ENCODE peak calls at places on chromosome 10, in five cellular contexts. One of them, this sample, is unnamed.

GRCh38 chr10:11573497-11573896 is 38.0 kb downstream of the USP6NL start:
- DNase-seq in kidney epithelial cell: no peak
- DNase-seq in fibroblast of lung: peak
- DNase-seq in CD8-positive, alpha-beta T cell: no peak
- DNase-seq in brain microvascular endothelial cell: peak
- DNase-seq in this sample: no peak

GRCh38 chr10:11697718-11698527 is 44.3 kb upstream of the ECHDC3 start:
- DNase-seq in CD8-positive, alpha-beta T cell: no peak
- DNase-seq in kidney epithelial cell: no peak
- DNase-seq in fibroblast of lung: no peak
- DNase-seq in brain microvascular endothelial cell: no peak
- DNase-seq in this sample: no peak

GRCh38 chr10:30538086-30538485 is 91.5 kb downstream of the LYZL2 start:
- DNase-seq in fibroblast of lung: peak
- DNase-seq in CD8-positive, alpha-beta T cell: no peak
- DNase-seq in brain microvascular endothelial cell: peak
- DNase-seq in kidney epithelial cell: no peak
- DNase-seq in this sample: no peak

GRCh38 chr10:14253711-14254110 is 77.0 kb downstream of the FRMD4A start:
- DNase-seq in brain microvascular endothelial cell: no peak
- DNase-seq in CD8-positive, alpha-beta T cell: no peak
- DNase-seq in kidney epithelial cell: no peak
- DNase-seq in fibroblast of lung: no peak
- DNase-seq in this sample: no peak

GRCh38 chr10:2619472-2619871 is 447.9 kb upstream of the PFKP start:
- DNase-seq in CD8-positive, alpha-beta T cell: no peak
- DNase-seq in brain microvascular endothelial cell: no peak
- DNase-seq in fibroblast of lung: no peak
- DNase-seq in kidney epithelial cell: no peak
- DNase-seq in this sample: no peak

GRCh38 chr10:57905866-57906265 is 361.8 kb downstream of the IPMK start:
- DNase-seq in brain microvascular endothelial cell: no peak
- DNase-seq in fibroblast of lung: no peak
- DNase-seq in kidney epithelial cell: no peak
- DNase-seq in CD8-positive, alpha-beta T cell: no peak
- DNase-seq in this sample: no peak

GRCh38 chr10:52757777-52758176 is 14.8 kb downstream of the MBL2 start:
- DNase-seq in kidney epithelial cell: no peak
- DNase-seq in fibroblast of lung: peak
- DNase-seq in CD8-positive, alpha-beta T cell: no peak
- DNase-seq in brain microvascular endothelial cell: peak
- DNase-seq in this sample: no peak

GRCh38 chr10:7409045-7409731 is 1.6 kb downstream of the SFMBT2 start:
- DNase-seq in kidney epithelial cell: no peak
- DNase-seq in CD8-positive, alpha-beta T cell: no peak
- DNase-seq in fibroblast of lung: peak
- DNase-seq in brain microvascular endothelial cell: no peak
- DNase-seq in this sample: no peak

GRCh38 chr10:121648493-121648892 is 50.2 kb upstream of the FGFR2 start:
- DNase-seq in brain microvascular endothelial cell: no peak
- DNase-seq in fibroblast of lung: no peak
- DNase-seq in kidney epithelial cell: no peak
- DNase-seq in CD8-positive, alpha-beta T cell: no peak
- DNase-seq in this sample: no peak

GRCh38 chr10:97022616-97023015 is 163.1 kb downstream of the SLIT1 start:
- DNase-seq in CD8-positive, alpha-beta T cell: no peak
- DNase-seq in brain microvascular endothelial cell: no peak
- DNase-seq in fibroblast of lung: no peak
- DNase-seq in kidney epithelial cell: no peak
- DNase-seq in this sample: no peak

GRCh38 chr10:122688293-122688989 is 11.2 kb downstream of the C10orf120 start:
- DNase-seq in CD8-positive, alpha-beta T cell: no peak
- DNase-seq in kidney epithelial cell: no peak
- DNase-seq in brain microvascular endothelial cell: peak
- DNase-seq in fibroblast of lung: no peak
- DNase-seq in this sample: no peak

GRCh38 chr10:33155720-33156638 is 178.5 kb downstream of the NRP1 start:
- DNase-seq in kidney epithelial cell: peak
- DNase-seq in brain microvascular endothelial cell: peak
- DNase-seq in fibroblast of lung: peak
- DNase-seq in CD8-positive, alpha-beta T cell: no peak
- DNase-seq in this sample: no peak

GRCh38 chr10:113108180-113108835 is 158.3 kb downstream of the TCF7L2 start:
- DNase-seq in fibroblast of lung: no peak
- DNase-seq in brain microvascular endothelial cell: no peak
- DNase-seq in CD8-positive, alpha-beta T cell: no peak
- DNase-seq in kidney epithelial cell: no peak
- DNase-seq in this sample: no peak

GRCh38 chr10:112649492-112650152 is 202.6 kb downstream of the VTI1A start:
- DNase-seq in kidney epithelial cell: no peak
- DNase-seq in fibroblast of lung: no peak
- DNase-seq in CD8-positive, alpha-beta T cell: no peak
- DNase-seq in brain microvascular endothelial cell: no peak
- DNase-seq in this sample: no peak

GRCh38 chr10:100562806-100563293 is 27.1 kb downstream of the HIF1AN start:
- DNase-seq in kidney epithelial cell: no peak
- DNase-seq in fibroblast of lung: peak
- DNase-seq in CD8-positive, alpha-beta T cell: no peak
- DNase-seq in brain microvascular endothelial cell: peak
- DNase-seq in this sample: no peak

GRCh38 chr10:59362184-59362966 is at the start of gene FAM13C:
- DNase-seq in fibroblast of lung: peak
- DNase-seq in brain microvascular endothelial cell: peak
- DNase-seq in CD8-positive, alpha-beta T cell: no peak
- DNase-seq in kidney epithelial cell: no peak
- DNase-seq in this sample: peak

GRCh38 chr10:49446031-49446430 is 50.1 kb upstream of the DRGX start:
- DNase-seq in kidney epithelial cell: no peak
- DNase-seq in CD8-positive, alpha-beta T cell: no peak
- DNase-seq in brain microvascular endothelial cell: peak
- DNase-seq in fibroblast of lung: no peak
- DNase-seq in this sample: no peak

GRCh38 chr10:21135396-21135973 is 238.4 kb upstream of the NEBL start:
- DNase-seq in kidney epithelial cell: no peak
- DNase-seq in fibroblast of lung: no peak
- DNase-seq in brain microvascular endothelial cell: no peak
- DNase-seq in CD8-positive, alpha-beta T cell: no peak
- DNase-seq in this sample: peak

GRCh38 chr10:70874061-70874460 is 14.3 kb downstream of the PCBD1 start:
- DNase-seq in CD8-positive, alpha-beta T cell: no peak
- DNase-seq in brain microvascular endothelial cell: no peak
- DNase-seq in fibroblast of lung: no peak
- DNase-seq in kidney epithelial cell: no peak
- DNase-seq in this sample: no peak

GRCh38 chr10:96387151-96387550 is 28.3 kb upstream of the OPALIN start:
- DNase-seq in CD8-positive, alpha-beta T cell: no peak
- DNase-seq in kidney epithelial cell: no peak
- DNase-seq in fibroblast of lung: no peak
- DNase-seq in brain microvascular endothelial cell: no peak
- DNase-seq in this sample: no peak

GRCh38 chr10:118974951-118975350 is 54.6 kb upstream of the NANOS1 start:
- DNase-seq in fibroblast of lung: no peak
- DNase-seq in brain microvascular endothelial cell: no peak
- DNase-seq in CD8-positive, alpha-beta T cell: no peak
- DNase-seq in kidney epithelial cell: no peak
- DNase-seq in this sample: no peak

GRCh38 chr10:67114945-67115344 is 189.1 kb downstream of the LRRTM3 start:
- DNase-seq in CD8-positive, alpha-beta T cell: no peak
- DNase-seq in kidney epithelial cell: peak
- DNase-seq in fibroblast of lung: no peak
- DNase-seq in brain microvascular endothelial cell: no peak
- DNase-seq in this sample: no peak

GRCh38 chr10:11533328-11533781 is 78.1 kb downstream of the USP6NL start:
- DNase-seq in kidney epithelial cell: no peak
- DNase-seq in brain microvascular endothelial cell: no peak
- DNase-seq in CD8-positive, alpha-beta T cell: no peak
- DNase-seq in fibroblast of lung: peak
- DNase-seq in this sample: no peak

DNA sequence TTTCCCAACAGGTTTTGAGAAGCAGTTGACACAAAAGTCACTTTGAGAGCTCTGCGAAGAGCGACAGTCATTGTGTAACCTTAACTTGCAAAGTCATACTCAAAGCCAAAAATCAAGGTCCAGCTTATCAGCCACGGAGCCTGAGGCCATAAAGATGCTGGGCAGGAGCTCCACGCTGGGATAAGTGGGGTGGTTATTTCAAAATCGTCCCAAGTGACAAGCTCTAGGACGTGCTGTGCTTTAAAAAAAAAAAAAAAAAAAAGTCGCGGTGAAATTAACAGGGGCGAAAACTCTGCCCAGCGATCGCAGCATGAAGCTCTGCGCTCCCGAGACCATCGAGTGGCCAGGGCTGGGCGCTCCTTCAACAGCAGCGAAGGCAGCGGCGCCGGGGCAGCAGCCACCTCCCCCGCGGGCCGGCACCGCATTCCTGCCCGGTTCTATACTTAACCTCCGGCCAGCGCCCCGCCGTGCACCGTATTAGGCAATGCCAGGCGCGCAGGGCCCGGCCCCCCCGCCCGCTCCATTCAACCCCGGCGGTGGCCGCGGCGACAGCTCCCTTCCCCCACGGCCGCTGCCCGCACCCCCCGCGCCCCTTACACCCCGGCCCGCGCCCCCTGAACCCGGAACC is 657 bp downstream of the HACD1 start:
- DNase-seq in brain microvascular endothelial cell: peak
- DNase-seq in CD8-positive, alpha-beta T cell: no peak
- DNase-seq in fibroblast of lung: peak
- DNase-seq in kidney epithelial cell: peak
- DNase-seq in this sample: no peak
- H3K4me3 ChIP-seq in brain microvascular endothelial cell: peak
- H3K4me3 ChIP-seq in CD8-positive, alpha-beta T cell: peak
- H3K4me3 ChIP-seq in fibroblast of lung: peak
- H3K4me3 ChIP-seq in kidney epithelial cell: peak
- H3K4me3 ChIP-seq in this sample: peak

GRCh38 chr10:72261323-72262018 is 12.3 kb upstream of the DDIT4 start:
- DNase-seq in brain microvascular endothelial cell: no peak
- DNase-seq in kidney epithelial cell: no peak
- DNase-seq in fibroblast of lung: no peak
- DNase-seq in CD8-positive, alpha-beta T cell: peak
- DNase-seq in this sample: no peak

GRCh38 chr10:72259491-72260214 is 14.1 kb upstream of the DDIT4 start:
- DNase-seq in fibroblast of lung: peak
- DNase-seq in kidney epithelial cell: no peak
- DNase-seq in brain microvascular endothelial cell: peak
- DNase-seq in CD8-positive, alpha-beta T cell: no peak
- DNase-seq in this sample: no peak

GRCh38 chr10:72258617-72259016 is 15.1 kb upstream of the DDIT4 start:
- DNase-seq in fibroblast of lung: no peak
- DNase-seq in CD8-positive, alpha-beta T cell: no peak
- DNase-seq in brain microvascular endothelial cell: no peak
- DNase-seq in kidney epithelial cell: no peak
- DNase-seq in this sample: no peak

GRCh38 chr10:72260215-72260587 is 13.5 kb upstream of the DDIT4 start:
- DNase-seq in fibroblast of lung: no peak
- DNase-seq in kidney epithelial cell: no peak
- DNase-seq in brain microvascular endothelial cell: no peak
- DNase-seq in CD8-positive, alpha-beta T cell: no peak
- DNase-seq in this sample: no peak

DNA sequence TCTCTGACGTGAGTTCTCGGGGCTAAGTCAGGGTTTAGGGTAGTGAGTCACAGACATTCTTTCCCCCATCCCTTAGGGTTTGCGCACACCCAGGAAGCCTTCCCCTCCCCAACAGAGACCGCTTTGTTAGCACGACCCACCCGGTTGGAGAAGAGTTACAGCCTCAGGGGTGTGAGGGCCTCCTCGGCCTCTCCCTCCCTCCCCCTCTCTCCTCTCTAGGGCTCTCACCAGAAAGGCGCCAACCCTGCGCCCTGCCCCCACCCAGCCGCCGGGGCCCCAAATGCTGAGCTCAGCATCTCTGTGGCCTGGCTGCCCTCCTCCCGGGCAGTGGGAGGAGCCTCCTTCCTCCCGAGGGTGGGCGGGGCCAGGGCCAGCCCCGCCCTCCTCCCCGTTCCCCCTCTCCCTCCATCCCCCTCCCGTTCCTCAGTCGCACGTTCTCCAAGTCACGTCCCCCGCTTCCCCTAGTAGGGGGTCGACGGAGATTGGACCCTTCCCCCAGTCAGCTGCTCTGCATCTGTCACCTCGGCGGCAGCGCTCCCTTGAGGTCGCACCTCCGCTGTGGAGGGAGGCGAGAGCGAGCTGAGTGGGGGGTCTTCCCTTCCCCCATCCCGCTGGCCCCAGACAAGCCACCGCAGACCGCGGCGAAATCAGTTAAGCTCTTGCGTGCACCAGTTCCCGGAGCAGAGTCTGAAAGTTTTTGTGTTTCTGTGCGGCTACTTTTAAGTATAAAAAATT is 13.0 kb upstream of the DDIT4 start:
- DNase-seq in kidney epithelial cell: no peak
- DNase-seq in brain microvascular endothelial cell: peak
- DNase-seq in fibroblast of lung: peak
- DNase-seq in CD8-positive, alpha-beta T cell: peak
- DNase-seq in this sample: peak
- TF ChIP-seq CTCF in kidney epithelial cell: peak
- TF ChIP-seq CTCF in brain microvascular endothelial cell: peak
- TF ChIP-seq CTCF in fibroblast of lung: no peak
- TF ChIP-seq CTCF in CD8-positive, alpha-beta T cell: no peak
- TF ChIP-seq CTCF in this sample: no peak

DNA sequence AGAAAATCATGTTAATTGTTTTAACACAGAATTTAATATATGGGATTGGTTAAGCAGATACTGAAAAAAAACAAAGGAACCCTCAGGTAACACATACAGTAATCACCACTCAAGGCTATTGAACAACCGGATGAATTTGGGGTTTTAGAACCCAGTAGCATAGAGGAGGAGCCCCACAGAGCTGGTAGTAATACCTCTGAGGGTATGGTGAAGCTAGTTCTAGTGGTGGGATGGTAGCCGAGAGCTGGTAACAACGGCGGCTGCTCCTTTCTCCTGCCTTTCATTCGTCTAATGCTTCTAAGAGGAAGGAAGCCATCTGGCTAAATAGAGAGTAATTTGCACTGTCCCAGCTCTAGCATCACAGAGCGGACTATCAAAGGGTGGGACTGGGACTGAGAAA is 52.2 kb downstream of the WAC start:
- DNase-seq in CD8-positive, alpha-beta T cell: no peak
- DNase-seq in brain microvascular endothelial cell: no peak
- DNase-seq in fibroblast of lung: no peak
- DNase-seq in kidney epithelial cell: no peak
- DNase-seq in this sample: no peak
- H3K4me3 ChIP-seq in CD8-positive, alpha-beta T cell: no peak
- H3K4me3 ChIP-seq in brain microvascular endothelial cell: no peak
- H3K4me3 ChIP-seq in fibroblast of lung: no peak
- H3K4me3 ChIP-seq in kidney epithelial cell: no peak
- H3K4me3 ChIP-seq in this sample: no peak

DNA sequence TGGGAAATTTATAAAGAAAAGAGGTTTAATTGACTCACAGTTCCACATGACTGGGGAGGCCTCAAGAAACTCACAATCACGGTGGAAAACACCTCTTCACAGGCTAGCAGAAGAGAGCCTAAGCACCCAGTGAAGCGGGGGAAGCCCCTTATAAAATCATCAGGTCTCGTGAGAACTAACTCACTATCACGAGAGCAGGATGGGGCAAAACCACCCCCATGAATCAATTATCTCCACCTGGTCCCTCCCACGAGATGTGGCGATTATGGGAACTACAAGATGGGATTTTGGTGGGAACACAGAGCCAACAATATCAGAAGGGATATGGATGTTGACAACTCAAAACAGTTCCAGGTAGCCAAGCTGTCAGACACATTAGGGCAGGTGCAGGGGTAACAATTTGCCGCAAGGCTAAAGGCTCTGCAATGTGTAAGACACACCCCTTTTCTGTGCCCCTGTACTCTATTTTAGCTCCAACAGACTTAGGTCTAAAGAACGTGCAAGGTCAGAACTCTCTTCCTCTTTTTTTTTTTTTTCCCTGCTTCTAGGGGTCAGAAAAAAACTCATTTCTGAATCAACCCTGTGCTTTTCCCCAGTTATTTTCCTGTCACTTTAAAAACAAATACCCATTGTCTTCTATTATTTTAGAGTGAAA is 30.7 kb upstream of the RBM20 start:
- DNase-seq in kidney epithelial cell: no peak
- DNase-seq in fibroblast of lung: no peak
- DNase-seq in brain microvascular endothelial cell: no peak
- DNase-seq in CD8-positive, alpha-beta T cell: no peak
- DNase-seq in this sample: no peak
- TF ChIP-seq CTCF in kidney epithelial cell: no peak
- TF ChIP-seq CTCF in fibroblast of lung: no peak
- TF ChIP-seq CTCF in brain microvascular endothelial cell: peak
- TF ChIP-seq CTCF in CD8-positive, alpha-beta T cell: no peak
- TF ChIP-seq CTCF in this sample: no peak

This sample was measured in astrocyte of the cerebellum.